ENCODE peak calls at places on chromosomes 5 and 9, in five cellular contexts. O, M, F, L and C are unnamed samples.

GRCh38 chr5:175216991-175217390 is 227.0 kb downstream of the DRD1 start:
- DNase-seq in M (no peak), F (peak; percentile 65), O (peak; percentile 57), L (no peak), C (no peak)

GRCh38 chr9:131719262-131719908 is 20.5 kb downstream of the RAPGEF1 start:
- DNase-seq in M (no peak), F (no peak), O (no peak), L (no peak), C (no peak)

GRCh38 chr5:76489877-76490688 is 87.0 kb downstream of the IQGAP2 start:
- DNase-seq in O (no peak), L (no peak), F (no peak), M (no peak), C (no peak)

GRCh38 chr5:134506054-134507039 is 19.1 kb upstream of the JADE2 start:
- DNase-seq in M (peak; percentile 95), O (peak; percentile 86), F (peak; percentile 11), L (peak; percentile 93), C (peak; percentile 66)

GRCh38 chr5:135826994-135827671 is 7.3 kb upstream of the SLC25A48 start:
- DNase-seq in F (no peak), M (no peak), O (no peak), L (no peak), C (no peak)

GRCh38 chr5:147530801-147531389 is 21.0 kb upstream of the DPYSL3 start:
- DNase-seq in M (no peak), F (peak; percentile 93), L (no peak), O (peak; percentile 78), C (no peak)

GRCh38 chr5:138898336-138898735 is 23.2 kb upstream of the LRRTM2 start:
- DNase-seq in O (no peak), M (no peak), F (no peak), L (no peak), C (no peak)

GRCh38 chr5:119478781-119479180 is 26.5 kb downstream of the HSD17B4 start:
- DNase-seq in F (no peak), M (no peak), L (no peak), O (peak; percentile 1), C (no peak)

GRCh38 chr9:76756273-76756650 is 8.0 kb upstream of the PCA3 start:
- DNase-seq in F (peak; percentile 68), M (peak; percentile 25), O (peak; percentile 4), L (peak; percentile 50), C (no peak)

GRCh38 chr9:114914139-114914538 is 16.3 kb downstream of the TNFSF8 start:
- DNase-seq in M (no peak), L (no peak), F (peak; percentile 41), O (no peak), C (no peak)

GRCh38 chr5:91174418-91174817 is 208.7 kb downstream of the ARRDC3 start:
- DNase-seq in M (no peak), F (no peak), O (no peak), L (no peak), C (no peak)

GRCh38 chr5:178668579-178668978 is 41.7 kb upstream of the CLK4 start:
- DNase-seq in O (peak; percentile 78), L (no peak), F (no peak), M (peak; percentile 29), C (no peak)

GRCh38 chr5:140480310-140481014 is 67.0 kb upstream of the EIF4EBP3 start:
- DNase-seq in F (peak; percentile 59), O (no peak), L (no peak), M (no peak), C (no peak)

GRCh38 chr9:136947955-136948510 is 3.0 kb downstream of the C8G start:
- DNase-seq in L (peak; percentile 58), F (peak; percentile 75), M (peak; percentile 74), O (peak; percentile 36), C (peak; percentile 35)

GRCh38 chr5:176788091-176788490 is 22.3 kb upstream of the UNC5A start:
- DNase-seq in M (no peak), F (no peak), O (no peak), L (no peak), C (no peak)

DNA sequence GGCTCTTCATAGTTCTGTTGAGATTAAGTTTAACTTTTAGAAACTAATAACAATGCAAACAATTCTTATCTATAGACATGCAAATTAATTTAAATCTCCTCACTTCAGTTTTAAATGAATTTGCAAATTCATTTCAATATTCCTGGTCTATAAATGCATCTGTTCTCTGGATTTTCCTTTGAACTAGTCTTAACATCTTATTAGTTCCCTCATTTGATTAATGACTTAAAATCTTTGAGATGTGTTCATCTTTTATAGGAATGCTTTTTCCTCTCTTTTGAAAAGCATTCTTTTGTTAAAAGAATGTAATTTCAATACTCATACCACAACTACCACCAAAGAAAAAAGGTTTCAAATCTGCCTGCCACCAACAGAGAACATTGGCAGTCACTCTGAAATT is 169.4 kb downstream of the RASEF start:
- DNase-seq in F (no peak), M (no peak), L (no peak), O (no peak), C (no peak)
- H3K9me2 ChIP-seq in F (no peaks in the 10 kb centered on the region), M (no peaks in the 10 kb centered on the region), L (no peaks in the 10 kb centered on the region), O (no peaks in the 10 kb centered on the region), C (no peaks in the 10 kb centered on the region)

GRCh38 chr5:97425511-97425910 is 242.5 kb upstream of the RIOK2 start:
- DNase-seq in O (peak; percentile 38), M (peak; percentile 2), F (peak; percentile 33), L (no peak), C (no peak)
- H3K9me2 ChIP-seq in O (no peaks in the 10 kb centered on the region), M (peaks cover 3% of the 10 kb centered on the region), F (no peaks in the 10 kb centered on the region), L (no peaks in the 10 kb centered on the region), C (no peaks in the 10 kb centered on the region)

GRCh38 chr9:82894961-82895902 is 167.7 kb downstream of the RASEF start:
- DNase-seq in M (no peak), F (no peak), O (no peak), L (peak; percentile 26), C (no peak)
- H3K9me2 ChIP-seq in M (no peaks in the 10 kb centered on the region), F (no peaks in the 10 kb centered on the region), O (no peaks in the 10 kb centered on the region), L (no peaks in the 10 kb centered on the region), C (no peaks in the 10 kb centered on the region)

GRCh38 chr5:116911074-116911473 is 336.5 kb upstream of the SEMA6A start:
- DNase-seq in F (no peak), M (no peak), L (no peak), O (no peak), C (no peak)

GRCh38 chr5:116914869-116915504 is 340.4 kb upstream of the SEMA6A start:
- DNase-seq in M (no peak), L (no peak), F (no peak), O (no peak), C (no peak)
- H3K9me2 ChIP-seq in M (no peaks in the 10 kb centered on the region), L (no peaks in the 10 kb centered on the region), F (no peaks in the 10 kb centered on the region), O (no peaks in the 10 kb centered on the region), C (no peaks in the 10 kb centered on the region)

GRCh38 chr9:112917987-112918362 is 27.3 kb upstream of the SLC46A2 start:
- DNase-seq in M (no peak), F (no peak), L (no peak), O (peak; percentile 24), C (no peak)

GRCh38 chr9:112913326-112913725 is 22.6 kb upstream of the SLC46A2 start:
- DNase-seq in L (no peak), M (no peak), O (no peak), F (no peak), C (no peak)

GRCh38 chr9:112914524-112914923 is 23.8 kb upstream of the SLC46A2 start:
- DNase-seq in L (no peak), F (peak; percentile 30), O (peak; percentile 39), M (peak; percentile 20), C (no peak)

GRCh38 chr9:112921549-112921948 is 30.9 kb upstream of the SLC46A2 start:
- DNase-seq in O (peak; percentile 53), L (peak; percentile 64), M (no peak), F (peak; percentile 78), C (peak; percentile 22)

GRCh38 chr9:112917027-112917986 is 26.6 kb upstream of the SLC46A2 start:
- DNase-seq in F (no peak), M (no peak), L (peak; percentile 38), O (peak; percentile 79), C (peak; percentile 27)
- H3K9me2 ChIP-seq in F (no peaks in the 10 kb centered on the region), M (no peaks in the 10 kb centered on the region), L (no peaks in the 10 kb centered on the region), O (no peaks in the 10 kb centered on the region), C (no peaks in the 10 kb centered on the region)

GRCh38 chr5:36059571-36060515 is 6.8 kb downstream of the UGT3A2 start:
- DNase-seq in F (peak; percentile 71), O (peak; percentile 87), L (no peak), M (no peak), C (no peak)

GRCh38 chr5:36058776-36059175 is 7.9 kb downstream of the UGT3A2 start:
- DNase-seq in O (no peak), F (no peak), L (no peak), M (no peak), C (no peak)

GRCh38 chr5:36052542-36052941 is 14.1 kb downstream of the UGT3A2 start:
- DNase-seq in F (peak; percentile 33), M (no peak), L (no peak), O (peak; percentile 20), C (no peak)

GRCh38 chr5:36054646-36055045 is 12.0 kb downstream of the UGT3A2 start:
- DNase-seq in M (no peak), F (peak; percentile 26), O (no peak), L (no peak), C (no peak)

GRCh38 chr5:36055984-36056383 is 10.7 kb downstream of the UGT3A2 start:
- DNase-seq in F (no peak), M (no peak), O (no peak), L (no peak), C (no peak)
- H3K9me2 ChIP-seq in F (no peaks in the 10 kb centered on the region), M (no peaks in the 10 kb centered on the region), O (no peaks in the 10 kb centered on the region), L (no peaks in the 10 kb centered on the region), C (no peaks in the 10 kb centered on the region)

GRCh38 chr9:127059030-127059429 is 63.4 kb downstream of the ANGPTL2 start:
- DNase-seq in O (no peak), L (no peak), F (no peak), M (no peak), C (no peak)
- H3K9me2 ChIP-seq in O (no peaks in the 10 kb centered on the region), L (no peaks in the 10 kb centered on the region), F (no peaks in the 10 kb centered on the region), M (no peaks in the 10 kb centered on the region), C (no peaks in the 10 kb centered on the region)